ENCODE peak calls at places on chromosomes 3 and 15, in eight cellular contexts. H is cardiac muscle cell, O is upper lobe of right lung, A is psoas muscle, T is hepatocyte, C is mammary epithelial cell, I is MM.1S, R is pancreas. X is an unnamed sample. For H3K4me1, the result is how much of the 10 kb centered on the place peaks cover.

GRCh38 chr3:49930922-49931321 is 1.3 kb upstream of the MON1A start:
- DNase-seq in H (no peak), O (no peak), A (no peak), T (peak), C (no peak), I (peak), R (no peak), X (no peak)

GRCh38 chr3:157494581-157495281 is 8.5 kb downstream of the VEPH1 start:
- DNase-seq in H (peak), O (no peak), A (no peak), T (no peak), C (no peak), I (no peak), R (no peak), X (no peak)

GRCh38 chr3:138078096-138078495 is 37.3 kb downstream of the DZIP1L start:
- DNase-seq in H (peak), O (no peak), A (no peak), T (no peak), C (peak), I (no peak), R (no peak), X (no peak)

GRCh38 chr3:42042747-42043115 is 48.4 kb upstream of the TRAK1 start:
- DNase-seq in H (peak), O (no peak), A (no peak), T (no peak), C (no peak), I (no peak), R (no peak), X (no peak)

GRCh38 chr15:64847016-64847415 is 5.3 kb downstream of the PLEKHO2 start:
- DNase-seq in H (no peak), O (no peak), A (no peak), T (no peak), C (peak), I (no peak), R (no peak), X (no peak)

GRCh38 chr3:158458464-158458863 is 112.5 kb upstream of the MLF1 start:
- DNase-seq in H (no peak), O (no peak), A (no peak), T (no peak), C (peak), I (no peak), R (no peak), X (no peak)

GRCh38 chr15:97598353-97598798 is 362.1 kb upstream of the ARRDC4 start:
- DNase-seq in H (no peak), O (no peak), A (no peak), T (no peak), C (no peak), I (no peak), R (no peak), X (no peak)

GRCh38 chr3:117793684-117794304 is 1084.2 kb downstream of the TUSC7 start:
- DNase-seq in H (peak), O (no peak), A (no peak), T (no peak), C (no peak), I (no peak), R (no peak), X (no peak)

GRCh38 chr3:9937839-9938238 is 4.2 kb downstream of the CRELD1 start:
- DNase-seq in H (no peak), O (no peak), A (no peak), T (no peak), C (no peak), I (no peak), R (no peak), X (no peak)

GRCh38 chr15:94229591-94230365 is 1.6 kb upstream of the MCTP2 start:
- DNase-seq in H (no peak), O (no peak), A (no peak), T (no peak), C (peak), I (peak), R (no peak), X (no peak)

GRCh38 chr3:64150527-64151238 is 74.6 kb downstream of the PRICKLE2 start:
- DNase-seq in H (peak), O (peak), A (peak), T (peak), C (no peak), I (no peak), R (peak), X (no peak)

GRCh38 chr3:31713820-31714511 is 181.2 kb downstream of the STT3B start:
- DNase-seq in H (no peak), O (no peak), A (no peak), T (no peak), C (no peak), I (no peak), R (no peak), X (no peak)

GRCh38 chr3:120160050-120160449 is 65.8 kb upstream of the GSK3B start:
- DNase-seq in H (peak), O (peak), A (peak), T (peak), C (peak), I (no peak), R (no peak), X (no peak)

GRCh38 chr15:85407421-85408269 is 27.2 kb downstream of the AKAP13 start:
- DNase-seq in H (peak), O (no peak), A (no peak), T (peak), C (peak), I (peak), R (peak), X (no peak)

GRCh38 chr15:85408270-85408746 is 27.9 kb downstream of the AKAP13 start:
- DNase-seq in H (no peak), O (no peak), A (no peak), T (no peak), C (no peak), I (peak), R (no peak), X (no peak)

GRCh38 chr15:85405467-85405866 is 25.1 kb downstream of the AKAP13 start:
- DNase-seq in H (no peak), O (no peak), A (no peak), T (no peak), C (no peak), I (no peak), R (no peak), X (no peak)

GRCh38 chr15:85404922-85405293 is 24.5 kb downstream of the AKAP13 start:
- DNase-seq in H (no peak), O (no peak), A (no peak), T (no peak), C (peak), I (no peak), R (no peak), X (no peak)

DNA sequence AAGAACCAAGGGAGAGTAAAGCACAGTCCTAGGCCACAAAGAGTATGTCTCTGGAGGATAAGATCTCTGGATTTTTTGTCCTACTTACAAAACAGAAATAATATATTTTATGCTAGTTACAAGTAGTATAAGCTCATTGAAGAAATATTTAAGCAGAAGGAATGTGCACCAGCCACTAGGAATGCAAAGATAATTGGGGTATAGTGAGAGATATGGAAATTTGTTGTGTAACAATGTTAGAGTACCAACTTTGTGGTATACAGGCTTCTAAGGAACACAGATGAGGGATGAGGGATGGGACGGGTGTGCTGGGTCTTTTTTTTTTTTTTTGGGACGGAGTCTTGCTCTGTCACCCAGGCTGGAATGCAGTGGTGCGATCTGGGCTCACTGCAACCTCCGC is 26.5 kb downstream of the AKAP13 start:
- DNase-seq in H (peak), O (no peak), A (no peak), T (no peak), C (no peak), I (no peak), R (no peak), X (no peak)
- H3K4me1 ChIP-seq in H (under half), O (half or more), A (half or more), T (under half), C (under half), I (under half), R (under half), X (half or more)

DNA sequence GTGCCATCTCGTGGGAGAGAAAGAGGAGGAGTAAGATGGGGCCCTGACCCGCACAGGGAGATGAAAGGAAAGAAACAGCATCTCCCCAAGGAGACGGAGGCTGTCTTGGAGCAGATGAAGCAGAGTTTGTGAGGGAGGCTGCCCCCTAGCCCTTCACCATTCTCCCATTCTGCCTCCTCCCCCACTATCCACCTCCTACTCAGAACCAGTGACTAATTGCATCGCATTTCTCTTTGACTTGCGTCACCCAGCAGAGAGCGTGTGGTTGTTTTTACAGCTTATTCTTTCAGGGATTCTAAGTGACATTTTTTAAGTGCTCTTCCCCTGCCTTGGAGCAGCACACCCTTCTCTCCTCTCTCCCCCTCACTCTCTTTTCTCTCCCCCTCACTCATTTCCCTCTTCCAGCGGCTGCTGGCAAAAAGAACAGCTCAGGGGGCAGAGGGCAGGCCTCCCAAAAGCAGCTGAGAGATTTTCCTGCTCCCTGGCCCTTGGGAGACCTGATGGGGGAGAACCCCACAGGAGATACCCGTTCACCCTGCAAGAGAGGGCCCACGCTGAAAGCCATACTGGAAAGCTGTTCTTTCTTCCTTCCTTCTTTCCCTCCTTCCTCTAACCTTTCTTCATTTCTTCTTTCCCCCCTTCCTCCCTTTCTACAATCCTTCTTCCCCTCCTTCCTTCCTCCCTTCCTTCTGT is 91.8 kb downstream of the MRPL46 start:
- DNase-seq in H (peak), O (no peak), A (no peak), T (peak), C (peak), I (no peak), R (no peak), X (no peak)
- TF ChIP-seq CTCF in H (no peak), O (no peak), A (no peak), T (no peak), C (no peak), I (no peak), R (no peak), X (no peak)

GRCh38 chr3:47567149-47567548 is 11.5 kb downstream of the CSPG5 start:
- DNase-seq in H (no peak), O (no peak), A (no peak), T (no peak), C (no peak), I (no peak), R (no peak), X (no peak)
- H3K4me1 ChIP-seq in H (under half), O (under half), A (under half), T (under half), C (under half), I (under half), R (under half), X (under half)

DNA sequence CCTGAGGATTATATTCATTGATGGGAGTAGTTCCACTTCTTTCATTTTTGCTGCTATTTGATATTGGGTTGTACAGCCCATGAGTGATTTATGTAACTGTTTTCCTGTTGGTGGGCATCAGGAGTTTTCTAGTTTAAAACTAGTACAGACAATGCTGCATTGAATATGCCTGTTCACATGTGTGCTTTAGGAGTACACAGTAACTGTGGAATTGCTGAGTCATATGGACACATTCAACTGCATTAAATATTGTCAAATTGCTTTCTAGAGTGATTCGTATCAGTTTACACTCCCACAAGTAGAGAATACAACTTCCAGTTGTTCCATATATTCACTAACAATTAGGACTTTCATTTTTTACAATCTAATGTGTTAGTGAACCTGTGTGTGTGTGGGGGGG is 59.8 kb upstream of the THSD4 start:
- DNase-seq in H (peak), O (no peak), A (no peak), T (no peak), C (peak), I (no peak), R (no peak), X (no peak)
- TF ChIP-seq CTCF in H (no peak), O (no peak), A (no peak), T (no peak), C (no peak), I (no peak), R (no peak), X (no peak)

GRCh38 chr15:98856540-98856907 is 151.1 kb downstream of the PGPEP1L start:
- DNase-seq in H (no peak), O (no peak), A (no peak), T (no peak), C (no peak), I (no peak), R (no peak), X (no peak)
- H3K4me1 ChIP-seq in H (under half), O (under half), A (under half), T (half or more), C (half or more), I (under half), R (under half), X (under half)

GRCh38 chr3:175956964-175957363 is 1097.8 kb downstream of the NAALADL2 start:
- DNase-seq in H (peak), O (no peak), A (no peak), T (no peak), C (no peak), I (no peak), R (no peak), X (no peak)
- TF ChIP-seq CTCF in H (no peak), O (no peak), A (no peak), T (peak), C (no peak), I (peak), R (no peak), X (no peak)

DNA sequence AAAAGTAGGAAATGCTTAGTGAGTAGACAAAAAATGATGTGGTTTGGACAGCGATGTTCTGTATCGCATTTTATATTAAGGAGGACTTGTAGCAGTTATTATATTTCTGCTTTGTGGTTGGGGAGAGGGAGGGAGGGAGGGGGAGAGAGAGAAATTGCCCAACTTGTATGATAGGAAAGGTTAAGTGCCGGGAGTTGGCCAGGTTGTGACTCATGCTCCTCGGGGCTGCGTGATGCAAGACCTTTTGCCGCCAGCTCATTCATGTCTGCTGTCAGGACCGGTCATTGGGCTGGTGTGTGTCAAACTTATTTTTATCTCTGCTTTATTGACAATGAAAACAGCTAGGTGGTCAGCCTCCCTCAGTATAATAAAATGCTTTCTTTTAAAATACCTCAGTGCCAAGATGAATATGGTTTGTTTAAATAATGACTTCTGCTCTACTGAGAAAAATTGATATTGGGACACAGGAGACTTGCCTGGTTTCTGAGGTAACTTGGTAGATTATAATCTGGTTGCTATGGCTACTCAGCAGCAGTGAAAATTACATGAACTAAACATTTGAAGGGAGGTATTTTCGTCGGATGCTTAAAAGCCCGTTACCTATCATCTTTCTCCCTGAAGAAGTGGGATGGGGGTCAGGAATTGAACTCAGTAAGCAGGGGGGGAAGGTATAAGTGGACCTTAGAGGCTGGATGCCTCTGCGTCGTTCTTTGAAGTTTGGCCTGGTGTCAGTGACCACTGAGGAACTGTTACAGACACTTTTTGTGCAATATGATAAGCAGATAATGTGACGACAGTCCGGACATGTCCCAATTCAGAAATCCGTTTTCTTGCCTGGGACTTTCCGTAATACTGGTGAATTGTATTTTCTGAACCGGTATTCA is 90.7 kb downstream of the FNDC3B start:
- DNase-seq in H (peak), O (peak), A (peak), T (peak), C (peak), I (no peak), R (peak), X (peak)
- H3K4me1 ChIP-seq in H (under half), O (half or more), A (half or more), T (half or more), C (under half), I (under half), R (half or more), X (under half)

X was measured in spleen.